ENCODE peak calls at places on chromosomes 6 and 20, in ten cellular contexts. J is RWPE1; K is neural crest cell; O is stimulated activated naive CD8-positive, alpha-beta T cell treated with anti-CD3 and anti-CD28 coated beads, Interleukin-15, amount 100 ng/mL, for 72 hours; X is activated CD4-positive, alpha-beta memory T cell treated with anti-CD3 and anti-CD28 coated beads for 36 hours; Z is NCI-H2081; T is nephron progenitor cell; U is heart right ventricle; N is right cardiac atrium; M is iris pigment epithelial cell. D is an unnamed sample.

GRCh38 chr6:34070315-34071110 is 75.4 kb downstream of the GRM4 start:
- DNase-seq in Z (no peak), M (no peak), N (no peak), T (peak; percentile 30), O (peak; percentile 17), X (peak; percentile 11), K (no peak), U (no peak), J (peak; percentile 26), D (no peak)

GRCh38 chr6:41181566-41181965 is 18.6 kb upstream of the TREM2 start:
- DNase-seq in X (no peak), Z (no peak), N (no peak), J (no peak), O (no peak), T (no peak), K (no peak), U (no peak), M (no peak), D (no peak)

GRCh38 chr6:34445313-34445860 is 19.5 kb upstream of the RPS10 start:
- DNase-seq in O (no peak), X (no peak), N (no peak), U (no peak), T (no peak), K (no peak), M (no peak), Z (no peak), J (no peak), D (no peak)

GRCh38 chr20:3749689-3750639 is 17.5 kb downstream of the HSPA12B start:
- DNase-seq in U (no peak), X (peak; percentile 57), O (peak; percentile 71), K (peak; percentile 68), Z (peak; percentile 35), T (peak; percentile 84), M (no peak), N (peak; percentile 69), J (peak; percentile 61), D (no peak)

GRCh38 chr6:195861-196360 is 96.4 kb upstream of the DUSP22 start:
- DNase-seq in J (no peak), U (peak; percentile 57), M (peak; percentile 29), Z (no peak), K (no peak), N (peak; percentile 66), O (no peak), T (no peak), X (peak; percentile 84), D (no peak)

GRCh38 chr6:77454386-77454785 is 8.9 kb downstream of the HTR1B start:
- DNase-seq in M (no peak), K (no peak), U (no peak), N (no peak), Z (no peak), O (no peak), J (peak; percentile 51), T (no peak), X (no peak), D (no peak)

GRCh38 chr6:117550078-117550600 is 52.2 kb downstream of the GOPC start:
- DNase-seq in X (no peak), U (no peak), T (no peak), J (no peak), N (no peak), Z (no peak), O (no peak), M (no peak), K (no peak), D (no peak)

GRCh38 chr6:131053546-131054240 is 9.4 kb downstream of the EPB41L2 start:
- DNase-seq in X (no peak), N (no peak), Z (no peak), M (no peak), U (no peak), J (peak; percentile 30), T (no peak), K (no peak), O (no peak), D (peak; percentile 81)

GRCh38 chr6:130896249-130896648 is 69.0 kb downstream of the SMLR1 start:
- DNase-seq in M (no peak), U (no peak), J (no peak), T (no peak), Z (no peak), K (no peak), N (no peak), O (no peak), X (no peak), D (no peak)

GRCh38 chr6:111759836-111760785 is 113.1 kb downstream of the FYN start:
- DNase-seq in X (peak; percentile 60), Z (no peak), K (no peak), O (peak; percentile 49), J (no peak), M (peak; percentile 93), U (no peak), T (no peak), N (no peak), D (no peak)

GRCh38 chr20:31677553-31678260 is 40.0 kb downstream of the COX4I2 start:
- DNase-seq in Z (no peak), N (no peak), J (no peak), X (no peak), U (no peak), K (no peak), O (no peak), T (no peak), M (no peak), D (no peak)

GRCh38 chr20:44745560-44746366 is at the start of gene KCNK15:
- DNase-seq in J (no peak), K (peak; percentile 14), U (peak; percentile 32), O (peak; percentile 41), N (peak; percentile 80), T (peak; percentile 62), M (peak; percentile 26), X (peak; percentile 66), Z (no peak), D (no peak)

GRCh38 chr6:45132059-45132458 is 196.1 kb upstream of the RUNX2 start:
- DNase-seq in K (no peak), T (no peak), O (no peak), Z (no peak), U (no peak), M (peak; percentile 31), J (no peak), N (no peak), X (no peak), D (peak; percentile 21)

GRCh38 chr20:4512891-4513550 is 208.7 kb upstream of the PRND start:
- DNase-seq in N (no peak), U (no peak), J (peak; percentile 88), X (no peak), Z (no peak), K (no peak), O (no peak), T (no peak), M (peak; percentile 97), D (peak; percentile 77)

GRCh38 chr20:4740774-4741431 is 19.2 kb downstream of the PRND start:
- DNase-seq in U (peak; percentile 34), J (no peak), O (peak; percentile 51), Z (peak; percentile 23), M (peak; percentile 32), T (peak; percentile 76), N (no peak), K (peak; percentile 75), X (peak; percentile 77), D (no peak)

GRCh38 chr6:132320007-132320406 is 81.3 kb downstream of the MOXD1 start:
- DNase-seq in M (peak; percentile 87), O (no peak), U (no peak), K (no peak), N (no peak), Z (no peak), X (no peak), T (no peak), J (no peak), D (no peak)

GRCh38 chr20:33169176-33169794 is 1.3 kb downstream of the BPIFA2 start:
- DNase-seq in T (peak; percentile 21), O (no peak), M (peak; percentile 7), Z (no peak), N (no peak), J (no peak), U (no peak), X (peak; percentile 45), K (peak; percentile 35), D (no peak)